ENCODE peak calls at places on chromosomes 13 and 19, in seven cellular contexts. K is Peyer's patch, Y is breast epithelium, L is RWPE2, F is heart left ventricle, D is fibroblast of lung, O is uterus. U is an unnamed sample.

GRCh38 chr19:19461671-19462622 is 53.4 kb downstream of the TSSK6 start:
- DNase-seq in K (peak), Y (no peak), L (no peak), F (peak), D (peak), O (peak), U (no peak)

GRCh38 chr13:109778102-109778542 is 8.3 kb downstream of the IRS2 start:
- DNase-seq in K (no peak), Y (no peak), L (no peak), F (no peak), D (no peak), O (no peak), U (no peak)

GRCh38 chr13:48028066-48028465 is 9.5 kb upstream of the NUDT15 start:
- DNase-seq in K (no peak), Y (no peak), L (no peak), F (no peak), D (no peak), O (no peak), U (no peak)

GRCh38 chr13:76874466-76874865 is 11.7 kb downstream of the KCTD12 start:
- DNase-seq in K (no peak), Y (no peak), L (no peak), F (no peak), D (no peak), O (no peak), U (no peak)

GRCh38 chr13:48635478-48635877 is 18.3 kb upstream of the CYSLTR2 start:
- DNase-seq in K (no peak), Y (no peak), L (no peak), F (no peak), D (no peak), O (no peak), U (no peak)

GRCh38 chr13:73065665-73066350 is 7.0 kb downstream of the KLF5 start:
- DNase-seq in K (no peak), Y (peak), L (no peak), F (no peak), D (no peak), O (no peak), U (no peak)

GRCh38 chr13:40149611-40150283 is 494.3 kb downstream of the COG6 start:
- DNase-seq in K (no peak), Y (no peak), L (no peak), F (no peak), D (peak), O (peak), U (no peak)

GRCh38 chr13:75299913-75300862 is 181.8 kb downstream of the TBC1D4 start:
- DNase-seq in K (no peak), Y (no peak), L (no peak), F (no peak), D (peak), O (no peak), U (no peak)

GRCh38 chr13:110340812-110341444 is 33.8 kb downstream of the COL4A2 start:
- DNase-seq in K (no peak), Y (peak), L (no peak), F (peak), D (peak), O (peak), U (no peak)

GRCh38 chr19:58157045-58157728 is 6.6 kb upstream of the ZNF329 start:
- DNase-seq in K (no peak), Y (no peak), L (no peak), F (no peak), D (no peak), O (no peak), U (no peak)
- TF ChIP-seq CTCF in K (no peak), Y (no peak), L (no peak), F (no peak), D (no peak), O (no peak), U (no peak)

DNA sequence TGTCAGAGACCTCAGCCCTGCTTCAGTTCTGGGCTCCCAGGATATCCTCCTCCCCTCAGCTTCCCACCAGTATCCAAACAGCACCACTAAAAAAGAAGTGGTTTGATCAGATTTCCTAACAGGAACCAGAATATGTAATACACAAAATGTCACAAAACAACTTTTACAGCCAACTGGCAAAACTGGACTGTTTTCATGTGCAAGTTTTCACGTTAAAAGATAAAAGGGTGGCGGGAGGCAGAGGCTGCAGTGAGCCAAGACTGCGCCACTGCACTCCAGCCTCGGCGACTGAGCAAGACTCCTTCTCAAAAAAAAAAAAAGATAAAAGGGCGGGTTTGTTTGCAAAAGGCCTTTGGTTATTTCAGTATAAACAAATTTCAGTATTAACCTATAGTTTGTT is 13.1 kb downstream of the PCID2 start:
- DNase-seq in K (no peak), Y (no peak), L (no peak), F (no peak), D (no peak), O (no peak), U (no peak)
- H3K4me3 ChIP-seq in K (no peak), Y (no peak), L (no peak), F (no peak), D (no peak), O (no peak), U (no peak)

GRCh38 chr19:29605653-29606419 is at the start of gene POP4:
- DNase-seq in K (peak), Y (peak), L (peak), F (peak), D (peak), O (peak), U (peak)
- TF ChIP-seq CTCF in K (no peak), Y (no peak), L (no peak), F (no peak), D (no peak), O (no peak), U (no peak)

DNA sequence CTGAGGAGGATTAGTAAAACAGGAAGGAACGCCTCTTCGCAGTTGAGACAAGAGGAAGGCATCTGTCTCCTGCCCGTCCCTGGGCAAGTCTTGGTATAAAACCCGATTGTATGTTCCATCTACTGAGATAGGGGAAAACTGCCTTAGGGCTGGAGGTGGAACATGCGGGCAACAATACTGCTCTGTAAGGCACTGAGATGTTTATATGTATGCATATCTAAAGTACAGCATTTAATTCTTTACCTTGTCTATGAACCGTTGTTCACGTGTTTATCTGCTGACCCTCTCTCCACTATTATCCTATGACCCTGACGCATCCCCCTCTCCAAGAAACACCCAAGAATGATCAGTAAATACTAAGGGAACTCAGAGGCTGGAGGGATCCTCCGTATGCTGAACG is 722 bp upstream of the TIMM50 start:
- DNase-seq in K (no peak), Y (no peak), L (no peak), F (no peak), D (no peak), O (no peak), U (no peak)
- H3K4me3 ChIP-seq in K (peak), Y (peak), L (peak), F (no peak), D (no peak), O (peak), U (peak)

GRCh38 chr19:17419491-17420266 is at the start of gene MVB12A:
- DNase-seq in K (peak), Y (peak), L (peak), F (peak), D (peak), O (peak), U (peak)
- TF ChIP-seq CTCF in K (no peak), Y (no peak), L (no peak), F (no peak), D (no peak), O (no peak), U (no peak)